ENCODE peak calls at places on chromosomes 1 and 21, in four cellular contexts. U is transverse colon, M is neural progenitor cell, L is A549. S is an unnamed sample.
A peak's percentile ranks its signal among the peaks of the same experiment; 100 is the strongest.

GRCh38 chr1:21232044-21232443 is 55.3 kb upstream of the EIF4G3 start:
- DNase-seq in L (peak; percentile 63), M (peak; percentile 77), U (peak; percentile 40), S (no peak)

GRCh38 chr1:184870319-184870718 is 104.0 kb downstream of the NIBAN1 start:
- DNase-seq in L (no peak), U (no peak), M (no peak), S (no peak)

GRCh38 chr1:10193340-10193739 is 17.0 kb upstream of the KIF1B start:
- DNase-seq in U (no peak), L (no peak), M (no peak), S (no peak)

GRCh38 chr1:229879746-229880145 is 187.3 kb upstream of the GALNT2 start:
- DNase-seq in U (no peak), L (no peak), M (no peak), S (no peak)

GRCh38 chr21:34670220-34670961 is 1.6 kb downstream of the CLIC6 start:
- DNase-seq in L (no peak), M (peak; percentile 57), U (peak; percentile 29), S (no peak)

GRCh38 chr1:22903113-22903512 is 69.6 kb downstream of the LACTBL1 start:
- DNase-seq in U (no peak), M (no peak), L (no peak), S (no peak)

GRCh38 chr1:36576118-36576517 is 93.4 kb upstream of the CSF3R start:
- DNase-seq in U (peak; percentile 38), M (peak; percentile 88), L (peak; percentile 29), S (peak; percentile 34)

GRCh38 chr1:64960731-64961130 is 5.6 kb downstream of the JAK1 start:
- DNase-seq in U (no peak), M (no peak), L (no peak), S (no peak)

GRCh38 chr1:113811353-113811887 is 856 bp downstream of the RSBN1 start:
- DNase-seq in U (peak; percentile 62), M (peak; percentile 82), L (peak; percentile 18), S (peak; percentile 15)

GRCh38 chr21:45308211-45309068 is 20.7 kb upstream of the POFUT2 start:
- DNase-seq in U (no peak), L (no peak), M (no peak), S (no peak)

GRCh38 chr1:164689672-164690655 is 131.0 kb downstream of the PBX1 start:
- DNase-seq in L (no peak), U (no peak), M (peak; percentile 69), S (no peak)

GRCh38 chr1:77060000-77060399 is 159.2 kb downstream of the PIGK start:
- DNase-seq in L (no peak), U (no peak), M (peak; percentile 60), S (no peak)

GRCh38 chr1:1677718-1678580 is 14.6 kb downstream of the SLC35E2B start:
- DNase-seq in M (no peak), L (no peak), U (peak; percentile 54), S (no peak)

GRCh38 chr21:38994014-38994413 is 188.3 kb downstream of the ETS2 start:
- DNase-seq in M (no peak), L (no peak), U (no peak), S (no peak)

GRCh38 chr1:14296795-14297194 is 301.7 kb upstream of the KAZN start:
- DNase-seq in M (no peak), L (no peak), U (no peak), S (no peak)

GRCh38 chr1:163661386-163661785 is 339.6 kb downstream of the NUF2 start:
- DNase-seq in L (no peak), U (no peak), M (no peak), S (no peak)

GRCh38 chr1:187384504-187384903 is 555.8 kb downstream of the PLA2G4A start:
- DNase-seq in M (no peak), L (no peak), U (no peak), S (no peak)

GRCh38 chr1:147245586-147246021 is 3.1 kb downstream of the CHD1L start:
- DNase-seq in U (no peak), M (no peak), L (no peak), S (no peak)

GRCh38 chr1:6523566-6523965 is 30.7 kb downstream of the NOL9 start:
- DNase-seq in L (peak; percentile 48), U (no peak), M (peak; percentile 64), S (no peak)

GRCh38 chr1:203100163-203100867 is 14.5 kb upstream of the MYOG start:
- DNase-seq in U (no peak), M (no peak), L (no peak), S (no peak)

GRCh38 chr1:171754381-171754705 is 12.5 kb upstream of the VAMP4 start:
- DNase-seq in U (no peak), L (no peak), M (no peak), S (no peak)

GRCh38 chr21:18840239-18840638 is 436.7 kb upstream of the TMPRSS15 start:
- DNase-seq in L (peak; percentile 16), U (no peak), M (peak; percentile 5), S (no peak)

GRCh38 chr21:36377391-36377842 is 7.8 kb upstream of the CHAF1B start:
- DNase-seq in U (no peak), L (no peak), M (no peak), S (no peak)

GRCh38 chr1:233295775-233296322 is 324 bp upstream of the PCNX2 start:
- DNase-seq in L (no peak), M (no peak), U (no peak), S (no peak)

GRCh38 chr1:84698718-84699117 is 8.5 kb upstream of the SSX2IP start:
- DNase-seq in U (no peak), L (peak; percentile 19), M (no peak), S (no peak)

GRCh38 chr1:224541072-224541790 is 74.9 kb upstream of the CNIH3 start:
- DNase-seq in L (no peak), M (no peak), U (no peak), S (no peak)

GRCh38 chr1:36482724-36483388 is at the start of gene CSF3R:
- DNase-seq in L (no peak), U (no peak), M (no peak), S (peak; percentile 46)

GRCh38 chr1:225423518-225423855 is 4.4 kb downstream of the LBR start:
- DNase-seq in M (no peak), U (no peak), L (no peak), S (no peak)

GRCh38 chr1:224226849-224227502 is 43.9 kb downstream of the DEGS1 start:
- DNase-seq in M (no peak), U (no peak), L (no peak), S (no peak)

GRCh38 chr21:46061063-46061462 is 36.8 kb upstream of the COL6A2 start:
- DNase-seq in M (no peak), U (no peak), L (no peak), S (no peak)

GRCh38 chr1:16248603-16249534 is 11.9 kb upstream of the CPLANE2 start:
- DNase-seq in L (no peak), M (no peak), U (peak; percentile 83), S (peak; percentile 80)

GRCh38 chr1:175208773-175209492 is 16.4 kb upstream of the KIAA0040 start:
- DNase-seq in M (no peak), L (no peak), U (no peak), S (no peak)

GRCh38 chr1:51175278-51175677 is 60.8 kb upstream of the RNF11 start:
- DNase-seq in M (no peak), L (no peak), U (no peak), S (no peak)

GRCh38 chr1:33334081-33334552 is 13.2 kb upstream of the A3GALT2 start:
- DNase-seq in M (peak; percentile 34), U (peak; percentile 55), L (no peak), S (peak; percentile 47)

GRCh38 chr1:206074839-206075238 is 21.9 kb downstream of the RHEX start:
- DNase-seq in U (no peak), L (no peak), M (no peak), S (no peak)
- TF ChIP-seq CTCF in U (no peak), L (no peak), M (no peak), S (no peak)

DNA sequence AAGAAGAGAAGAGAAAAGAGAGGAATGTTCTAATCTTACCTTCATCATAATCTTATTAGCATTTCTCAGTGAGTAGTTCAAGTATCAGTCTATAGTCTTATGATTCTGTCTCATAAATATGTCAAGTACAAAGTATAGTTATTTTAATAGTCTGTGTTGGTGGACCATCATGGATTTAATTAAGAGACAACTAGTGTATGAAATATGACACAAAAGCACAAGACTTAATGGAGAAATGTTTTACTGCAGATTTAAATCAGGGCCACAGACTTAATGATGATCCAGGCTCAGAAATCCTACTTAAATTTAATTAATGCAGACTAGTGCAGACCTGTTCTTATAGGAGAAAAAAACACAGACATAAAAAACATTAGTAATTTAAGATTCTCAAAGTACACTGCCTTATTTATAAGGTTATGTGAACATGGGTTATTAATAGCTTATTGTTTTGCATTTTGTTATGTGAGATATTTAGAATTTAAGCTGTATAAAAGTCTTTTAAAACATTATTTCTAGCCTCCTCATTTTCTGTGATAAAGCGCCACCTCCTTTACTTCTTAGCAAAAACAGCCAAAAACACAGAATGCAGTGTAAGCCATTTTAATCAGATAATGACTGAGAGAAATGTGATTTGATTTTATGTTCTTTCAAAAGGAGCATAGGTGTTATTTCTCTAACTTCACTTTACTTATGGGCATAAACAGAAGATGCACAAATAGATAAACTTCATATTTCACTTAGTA is 255.0 kb upstream of the SNX7 start:
- DNase-seq in U (no peak), L (no peak), M (no peak), S (no peak)
- TF ChIP-seq CTCF in U (no peak), L (peak; percentile 5), M (no peak), S (no peak)

DNA sequence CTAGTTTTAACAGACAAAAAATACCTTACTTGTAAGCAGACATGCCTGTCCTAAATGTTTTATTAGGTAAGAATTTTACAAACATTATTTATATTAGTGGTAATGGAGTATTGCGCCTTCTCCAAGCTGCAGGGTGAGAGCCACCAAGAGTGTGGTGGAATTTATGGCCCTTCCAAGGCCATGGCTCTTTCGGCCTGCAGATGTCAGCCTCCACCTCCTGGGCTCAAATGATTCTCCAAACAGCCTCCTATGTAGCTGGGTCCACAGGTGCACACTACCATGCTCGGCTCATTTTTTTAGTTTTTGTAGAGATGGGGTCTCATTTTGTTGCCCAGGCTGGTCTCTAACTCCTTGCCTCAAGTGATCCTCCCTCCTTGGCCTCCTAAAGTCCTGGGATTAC is 56.3 kb downstream of the ITGB3BP start:
- DNase-seq in L (peak; percentile 9), M (no peak), U (no peak), S (no peak)
- TF ChIP-seq CTCF in L (no peak), M (no peak), U (no peak), S (no peak)

DNA sequence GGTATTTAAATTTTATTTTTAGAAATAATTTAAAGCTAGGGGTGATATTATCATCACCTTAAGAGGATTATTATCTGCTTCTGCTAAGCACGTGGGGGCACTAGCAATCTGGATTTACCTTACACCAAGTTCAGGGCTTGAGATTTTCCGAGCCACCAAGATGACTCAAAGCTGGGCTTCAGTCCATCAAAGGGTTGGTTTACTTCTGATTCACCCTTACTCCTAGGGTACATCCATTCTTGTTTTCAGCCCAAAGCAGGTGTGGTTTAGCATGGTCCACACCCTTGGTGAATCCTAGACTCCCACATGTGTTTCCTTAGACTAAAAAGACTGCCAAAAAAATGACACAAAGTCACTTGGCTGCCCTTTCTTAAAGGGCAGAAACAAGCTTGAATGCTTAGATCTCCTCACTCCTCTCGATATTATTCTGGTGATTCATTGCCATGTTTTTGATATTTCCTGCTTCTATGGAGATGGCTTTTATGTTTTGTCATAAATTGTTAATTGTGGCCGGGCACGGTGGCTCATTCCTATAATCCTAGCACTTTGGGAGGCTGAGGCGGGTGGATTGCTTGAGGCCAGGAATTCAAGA is 9.8 kb upstream of the PRSS38 start:
- DNase-seq in U (no peak), L (peak; percentile 72), M (no peak), S (no peak)
- TF ChIP-seq CTCF in U (no peak), L (peak; percentile 19), M (no peak), S (no peak)

GRCh38 chr1:91555074-91555730 is 54.6 kb downstream of the CDC7 start:
- DNase-seq in U (no peak), M (peak; percentile 42), L (no peak), S (no peak)
- TF ChIP-seq CTCF in U (no peak), M (peak; percentile 62), L (no peak), S (no peak)